ENCODE peak calls at places on chromosomes 3 and 15, in eight cellular contexts. K is dorsolateral prefrontal cortex, X is psoas muscle, V is WERI-Rb-1, I is WTC11, D is omental fat pad, A is ascending aorta, U is Panc1. W is an unnamed sample.

GRCh38 chr15:60932051-60932915 is 296.8 kb downstream of the RORA start:
- DNase-seq in K (peak), D (no peak), U (no peak), V (no peak), I (no peak), A (peak), X (peak), W (no peak)

GRCh38 chr3:136818191-136818850 is 605 bp upstream of the SLC35G2 start:
- DNase-seq in I (peak), A (peak), D (peak), V (peak), U (peak), K (peak), X (peak), W (no peak)

GRCh38 chr15:51363391-51363790 is 21.9 kb downstream of the GLDN start:
- DNase-seq in K (no peak), X (no peak), D (no peak), I (no peak), U (no peak), A (no peak), V (no peak), W (no peak)

GRCh38 chr15:64535460-64536243 is 75.3 kb downstream of the ZNF609 start:
- DNase-seq in K (no peak), I (no peak), D (no peak), V (no peak), U (no peak), X (no peak), A (no peak), W (no peak)

GRCh38 chr3:143832433-143832832 is 15.8 kb downstream of the SLC9A9 start:
- DNase-seq in D (no peak), U (no peak), I (no peak), A (no peak), X (no peak), V (no peak), K (no peak), W (no peak)

GRCh38 chr3:65226287-65226686 is 538.5 kb upstream of the ADAMTS9 start:
- DNase-seq in I (no peak), U (no peak), V (no peak), K (no peak), A (no peak), D (no peak), X (no peak), W (no peak)

GRCh38 chr3:161498259-161498921 is 1.8 kb downstream of the OTOL1 start:
- DNase-seq in D (no peak), A (no peak), X (no peak), I (no peak), U (no peak), K (no peak), V (no peak), W (no peak)

GRCh38 chr3:193788189-193788946 is 195.4 kb downstream of the OPA1 start:
- DNase-seq in V (peak), I (peak), A (no peak), D (peak), K (peak), X (peak), U (no peak), W (peak)

GRCh38 chr3:13618836-13619235 is 69.9 kb downstream of the FBLN2 start:
- DNase-seq in A (no peak), K (no peak), V (no peak), U (no peak), X (no peak), D (no peak), I (no peak), W (no peak)

GRCh38 chr15:27358751-27359434 is 387.9 kb downstream of the GABRG3 start:
- DNase-seq in I (peak), K (no peak), A (no peak), U (no peak), D (no peak), X (peak), V (peak), W (peak)

GRCh38 chr3:12158387-12159226 is at the start of gene TIMP4:
- DNase-seq in V (no peak), D (no peak), K (no peak), U (no peak), X (peak), I (peak), A (no peak), W (peak)

GRCh38 chr15:73951044-73951561 is 24.8 kb downstream of the LOXL1 start:
- DNase-seq in D (peak), A (peak), U (no peak), X (peak), V (peak), K (peak), I (peak), W (peak)

GRCh38 chr3:125511420-125512094 is 8.4 kb downstream of the SNX4 start:
- DNase-seq in U (no peak), A (no peak), D (no peak), I (no peak), V (no peak), K (no peak), X (no peak), W (no peak)

GRCh38 chr3:151394611-151395010 is 10.1 kb upstream of the P2RY12 start:
- DNase-seq in A (no peak), I (peak), U (no peak), D (no peak), X (no peak), V (no peak), K (no peak), W (no peak)

GRCh38 chr15:51108933-51109550 is 14.3 kb upstream of the TNFAIP8L3 start:
- DNase-seq in I (no peak), A (no peak), D (no peak), V (no peak), U (no peak), K (no peak), X (no peak), W (no peak)

GRCh38 chr3:66582721-66583141 is 81.9 kb upstream of the LRIG1 start:
- DNase-seq in V (peak), X (peak), I (no peak), D (no peak), U (no peak), A (no peak), K (no peak), W (no peak)

GRCh38 chr3:153756816-153757215 is 364.4 kb upstream of the ARHGEF26 start:
- DNase-seq in U (no peak), K (no peak), V (no peak), A (no peak), X (no peak), D (no peak), I (no peak), W (no peak)

GRCh38 chr15:75732809-75733451 is 20.3 kb upstream of the CSPG4 start:
- DNase-seq in D (peak), X (peak), U (no peak), I (peak), K (peak), V (peak), A (no peak), W (peak)

GRCh38 chr15:75729304-75730069 is 16.8 kb upstream of the CSPG4 start:
- DNase-seq in X (no peak), I (no peak), K (no peak), A (no peak), D (no peak), V (no peak), U (no peak), W (no peak)

GRCh38 chr15:75732206-75732808 is 19.7 kb upstream of the CSPG4 start:
- DNase-seq in V (no peak), I (no peak), K (no peak), U (no peak), D (no peak), A (no peak), X (no peak), W (no peak)

GRCh38 chr15:75733761-75734651 is 21.4 kb upstream of the CSPG4 start:
- DNase-seq in V (no peak), D (no peak), A (no peak), I (no peak), U (no peak), K (no peak), X (no peak), W (no peak)

GRCh38 chr15:75731248-75732100 is 18.8 kb upstream of the CSPG4 start:
- DNase-seq in D (no peak), I (peak), V (peak), X (no peak), U (no peak), A (no peak), K (peak), W (no peak)
- TF ChIP-seq CTCF in D (no peak), I (no peak), V (peak), X (no peak), U (peak), A (no peak), K (no peak), W (no peak)

GRCh38 chr3:72924055-72924454 is 36.2 kb downstream of the GXYLT2 start:
- DNase-seq in U (no peak), K (no peak), V (no peak), D (no peak), X (no peak), I (peak), A (no peak), W (no peak)
- TF ChIP-seq CTCF in U (no peak), K (no peak), V (no peak), D (no peak), X (no peak), I (no peak), A (no peak), W (peak)

GRCh38 chr3:8903191-8903590 is 60.1 kb downstream of the RAD18 start:
- DNase-seq in K (no peak), I (no peak), A (no peak), D (no peak), X (no peak), U (no peak), V (no peak), W (no peak)

GRCh38 chr3:8895829-8896228 is 67.4 kb downstream of the RAD18 start:
- DNase-seq in X (no peak), K (no peak), U (no peak), D (no peak), V (no peak), A (no peak), I (no peak), W (no peak)

GRCh38 chr3:8900065-8900464 is 63.2 kb downstream of the RAD18 start:
- DNase-seq in A (no peak), V (no peak), U (no peak), D (no peak), K (no peak), I (no peak), X (no peak), W (no peak)
- TF ChIP-seq CTCF in A (no peak), V (no peak), U (no peak), D (no peak), K (no peak), I (no peak), X (no peak), W (no peak)

GRCh38 chr15:68278345-68279217 is 1.0 kb downstream of the FEM1B start:
- DNase-seq in U (no peak), V (peak), D (no peak), I (peak), X (no peak), K (no peak), A (no peak), W (peak)
- TF ChIP-seq CTCF in U (peak), V (peak), D (no peak), I (no peak), X (no peak), K (no peak), A (peak), W (peak)

DNA sequence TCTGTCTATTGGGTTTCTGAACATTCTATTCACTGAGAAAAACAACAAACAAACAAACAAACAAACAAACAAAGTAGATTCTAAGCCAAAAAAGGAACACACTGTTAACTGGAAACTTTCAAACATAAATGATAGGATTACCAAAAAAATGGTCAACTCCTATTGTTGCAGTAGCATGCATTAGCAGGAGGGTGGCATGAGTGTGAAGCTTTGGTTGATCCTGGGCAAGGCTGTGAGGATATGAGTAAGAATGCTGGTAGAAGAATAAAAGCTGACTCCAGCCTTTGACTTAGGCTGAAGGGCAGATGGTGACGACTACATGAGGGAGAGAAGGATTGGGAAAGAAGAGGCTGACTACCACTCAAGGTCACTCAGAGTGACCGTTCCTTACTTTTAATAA is 810.3 kb downstream of the VGLL3 start:
- DNase-seq in K (no peak), I (peak), U (no peak), X (no peak), A (no peak), V (peak), D (no peak), W (no peak)
- TF ChIP-seq CTCF in K (no peak), I (no peak), U (peak), X (no peak), A (no peak), V (peak), D (no peak), W (peak)

GRCh38 chr3:19147905-19148767 is at the start of gene KCNH8:
- DNase-seq in X (no peak), I (peak), V (peak), U (no peak), A (no peak), D (no peak), K (no peak), W (peak)
- TF ChIP-seq CTCF in X (no peak), I (no peak), V (peak), U (no peak), A (no peak), D (no peak), K (peak), W (peak)

DNA sequence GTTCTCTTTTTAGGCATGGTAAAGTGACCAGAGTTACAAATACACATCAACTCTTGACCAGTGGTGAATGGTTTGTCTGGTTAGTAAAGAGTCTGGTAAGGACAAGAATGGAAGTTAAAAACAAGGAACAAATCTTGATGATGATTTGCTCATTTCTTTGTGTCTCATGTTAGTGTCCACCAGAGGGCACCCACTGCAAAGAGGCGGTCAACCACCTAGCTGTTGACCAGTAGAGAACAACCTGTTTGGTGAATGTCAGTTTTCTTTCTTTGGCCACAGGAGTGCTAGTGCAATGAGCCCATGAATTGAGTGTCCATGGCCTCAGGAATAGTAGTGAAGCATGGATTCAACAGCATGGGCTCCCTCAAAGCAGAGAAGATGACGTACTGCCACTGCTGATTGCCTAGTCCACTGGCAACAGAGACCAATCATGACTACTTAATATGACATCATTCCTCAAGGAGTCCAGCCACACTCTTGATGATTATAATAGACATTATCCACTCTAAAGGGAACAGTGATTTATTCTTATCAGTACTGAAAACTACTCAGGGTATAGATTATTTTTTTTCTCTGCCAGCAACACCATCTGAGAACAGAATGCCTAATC is 10.7 kb upstream of the CNTN6 start:
- DNase-seq in X (no peak), I (no peak), U (no peak), K (peak), A (no peak), V (peak), D (no peak), W (peak)
- TF ChIP-seq CTCF in X (peak), I (no peak), U (peak), K (peak), A (peak), V (peak), D (no peak), W (peak)